ENCODE peak calls at places on chromosome 7, in ten cellular contexts. G, C, Y, J, A, I, M, U, P and D are unnamed samples.

GRCh38 chr7:123865517-123866117 is 20.6 kb downstream of the HYAL4 start:
- DNase-seq in G (peak), C (peak), Y (peak), J (peak), A (no peak), I (peak), M (peak), U (no peak), P (no peak), D (peak)

GRCh38 chr7:90111-91063 is 102.0 kb upstream of the FAM20C start:
- DNase-seq in G (no peak), C (no peak), Y (peak), J (no peak), A (no peak), I (peak), M (no peak), U (peak), P (no peak), D (peak)

GRCh38 chr7:50470250-50471163 is 20.4 kb upstream of the FIGNL1 start:
- DNase-seq in G (no peak), C (no peak), Y (no peak), J (no peak), A (no peak), I (no peak), M (no peak), U (no peak), P (no peak), D (no peak)

GRCh38 chr7:80858141-80858903 is 60.5 kb downstream of the SEMA3C start:
- DNase-seq in G (no peak), C (no peak), Y (peak), J (no peak), A (no peak), I (no peak), M (no peak), U (no peak), P (no peak), D (no peak)

GRCh38 chr7:90973146-90973545 is 291.1 kb upstream of the FZD1 start:
- DNase-seq in G (no peak), C (no peak), Y (no peak), J (no peak), A (no peak), I (no peak), M (no peak), U (no peak), P (no peak), D (no peak)

GRCh38 chr7:27641576-27642230 is 21.0 kb downstream of the HIBADH start:
- DNase-seq in G (no peak), C (no peak), Y (peak), J (no peak), A (no peak), I (no peak), M (no peak), U (no peak), P (no peak), D (peak)

GRCh38 chr7:69932034-69932628 is 333.9 kb downstream of the AUTS2 start:
- DNase-seq in G (no peak), C (no peak), Y (no peak), J (no peak), A (no peak), I (peak), M (peak), U (no peak), P (no peak), D (peak)

GRCh38 chr7:151456782-151457181 is 16.8 kb upstream of the CRYGN start:
- DNase-seq in G (no peak), C (no peak), Y (no peak), J (no peak), A (no peak), I (no peak), M (no peak), U (peak), P (no peak), D (no peak)

GRCh38 chr7:90629306-90629918 is 33.3 kb downstream of the CDK14 start:
- DNase-seq in G (no peak), C (no peak), Y (peak), J (no peak), A (no peak), I (no peak), M (no peak), U (no peak), P (no peak), D (peak)

GRCh38 chr7:111697771-111698170 is 135.5 kb upstream of the IMMP2L start:
- DNase-seq in G (no peak), C (no peak), Y (peak), J (no peak), A (no peak), I (no peak), M (no peak), U (no peak), P (no peak), D (no peak)

GRCh38 chr7:48298779-48299178 is 127.5 kb downstream of the ABCA13 start:
- DNase-seq in G (no peak), C (no peak), Y (peak), J (no peak), A (no peak), I (no peak), M (no peak), U (no peak), P (no peak), D (peak)

GRCh38 chr7:41188163-41189130 is 514.4 kb downstream of the INHBA start:
- DNase-seq in G (no peak), C (no peak), Y (peak), J (no peak), A (no peak), I (no peak), M (no peak), U (no peak), P (no peak), D (peak)

GRCh38 chr7:121406866-121407439 is 10.8 kb upstream of the FAM3C start:
- DNase-seq in G (no peak), C (no peak), Y (no peak), J (no peak), A (no peak), I (no peak), M (no peak), U (no peak), P (no peak), D (no peak)

GRCh38 chr7:5450549-5451327 is 27.1 kb upstream of the TNRC18 start:
- DNase-seq in G (no peak), C (peak), Y (peak), J (peak), A (peak), I (peak), M (peak), U (no peak), P (peak), D (peak)

GRCh38 chr7:98930921-98931320 is 52.6 kb downstream of the TRRAP start:
- DNase-seq in G (no peak), C (no peak), Y (no peak), J (no peak), A (no peak), I (no peak), M (no peak), U (no peak), P (no peak), D (no peak)

GRCh38 chr7:18119985-18120384 is 92.3 kb upstream of the PRPS1L1 start:
- DNase-seq in G (no peak), C (no peak), Y (peak), J (no peak), A (no peak), I (no peak), M (no peak), U (no peak), P (no peak), D (no peak)

GRCh38 chr7:137870078-137870477 is 23.3 kb upstream of the DGKI start:
- DNase-seq in G (no peak), C (no peak), Y (no peak), J (no peak), A (no peak), I (no peak), M (no peak), U (no peak), P (no peak), D (no peak)

GRCh38 chr7:30765359-30765758 is 5.9 kb upstream of the MINDY4 start:
- DNase-seq in G (no peak), C (no peak), Y (no peak), J (no peak), A (no peak), I (no peak), M (no peak), U (no peak), P (no peak), D (no peak)

GRCh38 chr7:54811925-54812264 is 52.9 kb upstream of the SEC61G start:
- DNase-seq in G (no peak), C (no peak), Y (no peak), J (peak), A (no peak), I (no peak), M (no peak), U (no peak), P (no peak), D (no peak)

GRCh38 chr7:44811571-44811970 is 15.1 kb downstream of the PPIA start:
- DNase-seq in G (no peak), C (no peak), Y (no peak), J (no peak), A (no peak), I (no peak), M (no peak), U (no peak), P (no peak), D (no peak)

GRCh38 chr7:44325811-44326241 is 432 bp upstream of the CAMK2B start:
- DNase-seq in G (no peak), C (no peak), Y (no peak), J (no peak), A (no peak), I (no peak), M (no peak), U (no peak), P (no peak), D (no peak)

GRCh38 chr7:133703547-133703946 is 423.6 kb upstream of the LRGUK start:
- DNase-seq in G (no peak), C (no peak), Y (no peak), J (no peak), A (no peak), I (no peak), M (no peak), U (no peak), P (no peak), D (no peak)

GRCh38 chr7:113078321-113078720 is 8.3 kb downstream of the GPR85 start:
- DNase-seq in G (no peak), C (no peak), Y (no peak), J (no peak), A (no peak), I (no peak), M (no peak), U (no peak), P (no peak), D (no peak)

GRCh38 chr7:155794196-155794595 is 18.1 kb downstream of the SHH start:
- DNase-seq in G (no peak), C (no peak), Y (no peak), J (no peak), A (no peak), I (no peak), M (no peak), U (no peak), P (no peak), D (no peak)

GRCh38 chr7:106155027-106155426 is 42.9 kb upstream of the SYPL1 start:
- DNase-seq in G (no peak), C (no peak), Y (no peak), J (no peak), A (no peak), I (no peak), M (no peak), U (no peak), P (no peak), D (no peak)
- TF ChIP-seq CTCF in G (no peak), C (no peak), Y (no peak), J (no peak), A (no peak), I (no peak), M (no peak), U (no peak), P (no peak), D (no peak)

GRCh38 chr7:100943693-100944092 is 5.6 kb upstream of the MUC3A start:
- DNase-seq in G (no peak), C (no peak), Y (no peak), J (no peak), A (no peak), I (no peak), M (no peak), U (no peak), P (no peak), D (no peak)
- H3K27ac ChIP-seq in G (no peak), C (no peak), Y (no peak), J (no peak), A (no peak), I (no peak), M (no peak), U (no peak), P (no peak), D (no peak)

DNA sequence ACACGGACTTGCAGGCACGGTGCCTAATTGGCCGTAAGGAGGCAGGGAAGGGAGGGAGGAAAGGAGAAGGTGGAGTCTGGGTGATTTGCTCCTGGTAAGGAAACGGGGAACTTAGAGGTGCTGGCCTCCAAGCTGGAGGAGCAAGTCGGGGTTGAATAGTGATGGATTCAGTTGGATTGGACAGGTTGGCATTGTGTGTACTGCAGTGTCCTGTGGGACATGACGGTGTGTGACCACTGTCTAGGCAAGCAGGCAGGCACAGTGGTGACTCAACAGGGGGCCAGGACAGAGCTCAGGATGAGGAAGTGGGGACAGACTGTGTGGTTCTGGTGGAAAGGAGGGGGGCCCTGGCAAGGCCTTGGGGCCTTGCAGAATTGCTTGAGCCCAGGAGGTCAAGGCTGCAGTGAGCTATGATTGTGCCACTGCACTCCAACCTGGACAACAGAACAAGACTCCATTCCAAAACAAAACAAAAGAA is 48.8 kb downstream of the COL26A1 start:
- DNase-seq in G (no peak), C (no peak), Y (no peak), J (no peak), A (no peak), I (no peak), M (no peak), U (no peak), P (no peak), D (no peak)
- TF ChIP-seq CTCF in G (peak), C (no peak), Y (peak), J (no peak), A (no peak), I (no peak), M (no peak), U (no peak), P (no peak), D (peak)

GRCh38 chr7:101960985-101961708 is 143.7 kb downstream of the CUX1 start:
- DNase-seq in G (no peak), C (no peak), Y (no peak), J (no peak), A (no peak), I (no peak), M (no peak), U (no peak), P (no peak), D (no peak)

GRCh38 chr7:101960323-101960722 is 142.9 kb downstream of the CUX1 start:
- DNase-seq in G (no peak), C (no peak), Y (no peak), J (no peak), A (no peak), I (no peak), M (no peak), U (no peak), P (no peak), D (no peak)

GRCh38 chr7:101968720-101969466 is 151.5 kb downstream of the CUX1 start:
- DNase-seq in G (no peak), C (no peak), Y (no peak), J (no peak), A (no peak), I (no peak), M (no peak), U (no peak), P (no peak), D (no peak)

GRCh38 chr7:101963693-101964092 is 146.3 kb downstream of the CUX1 start:
- DNase-seq in G (no peak), C (no peak), Y (no peak), J (no peak), A (no peak), I (no peak), M (no peak), U (no peak), P (no peak), D (no peak)

DNA sequence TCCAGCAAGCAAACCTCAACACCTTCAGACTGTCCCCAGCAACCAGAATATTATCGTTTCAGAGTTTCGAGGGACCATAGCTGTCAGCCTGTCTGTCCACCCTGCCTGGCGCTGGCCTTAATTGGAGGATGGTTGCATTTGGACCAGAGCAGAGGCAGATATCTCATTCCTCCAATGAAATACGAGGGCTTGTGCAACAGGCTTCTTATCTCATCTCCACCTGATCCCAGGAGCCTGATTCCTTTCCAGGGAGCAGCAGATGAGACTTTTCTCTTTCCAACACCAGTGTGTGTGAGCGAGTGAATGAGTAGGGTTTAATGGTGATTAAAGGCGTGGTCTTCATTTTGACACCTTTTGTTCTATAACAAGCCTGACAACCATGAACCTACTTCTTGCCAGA is 147.3 kb downstream of the CUX1 start:
- DNase-seq in G (no peak), C (no peak), Y (no peak), J (no peak), A (no peak), I (no peak), M (no peak), U (no peak), P (no peak), D (no peak)
- H3K27ac ChIP-seq in G (no peak), C (no peak), Y (no peak), J (no peak), A (peak), I (no peak), M (no peak), U (no peak), P (no peak), D (no peak)